ENCODE peak calls at places on chromosome 17, in six cellular contexts. L, V, O, C, N and Z are unnamed samples.

GRCh38 chr17:66691644-66692500 is 143.0 kb upstream of the CACNG5 start:
- DNase-seq in O (no peak), V (no peak), C (peak), N (no peak), L (no peak), Z (no peak)

GRCh38 chr17:79370126-79370525 is 240.7 kb downstream of the RBFOX3 start:
- DNase-seq in C (no peak), N (no peak), L (no peak), O (peak), V (no peak), Z (no peak)

GRCh38 chr17:57357830-57358426 is 101.6 kb downstream of the MSI2 start:
- DNase-seq in L (no peak), N (no peak), C (no peak), O (no peak), V (peak), Z (peak)

GRCh38 chr17:39244016-39244599 is 18.4 kb upstream of the STAC2 start:
- DNase-seq in L (no peak), N (no peak), C (no peak), O (no peak), V (no peak), Z (no peak)

GRCh38 chr17:681738-682137 is 32.9 kb downstream of the VPS53 start:
- DNase-seq in C (peak), V (no peak), N (no peak), O (no peak), L (no peak), Z (no peak)

GRCh38 chr17:50148226-50149098 is 2.0 kb downstream of the PPP1R9B start:
- DNase-seq in C (peak), V (no peak), N (peak), L (no peak), O (peak), Z (peak)

GRCh38 chr17:78442648-78443128 is 64.2 kb downstream of the PGS1 start:
- DNase-seq in V (no peak), N (peak), L (peak), C (peak), O (peak), Z (no peak)

GRCh38 chr17:7862692-7863437 is 5.1 kb downstream of the CYB5D1 start:
- DNase-seq in C (peak), V (no peak), N (peak), O (no peak), L (no peak), Z (no peak)

GRCh38 chr17:32719702-32720101 is 157.2 kb downstream of the MYO1D start:
- DNase-seq in L (no peak), C (no peak), N (no peak), O (no peak), V (no peak), Z (no peak)

GRCh38 chr17:28570716-28571254 is 539 bp downstream of the PIGS start:
- DNase-seq in L (no peak), V (no peak), N (peak), C (peak), O (no peak), Z (no peak)

GRCh38 chr17:27615121-27615520 is 15.9 kb upstream of the LGALS9 start:
- DNase-seq in L (no peak), O (no peak), V (no peak), N (no peak), C (no peak), Z (no peak)

GRCh38 chr17:30520436-30520835 is 43.2 kb downstream of the GOSR1 start:
- DNase-seq in O (no peak), N (no peak), L (no peak), C (peak), V (no peak), Z (no peak)

GRCh38 chr17:9519873-9520272 is 55.7 kb downstream of the STX8 start:
- DNase-seq in C (no peak), V (no peak), O (no peak), L (no peak), N (no peak), Z (no peak)

GRCh38 chr17:30443721-30444120 is 33.5 kb upstream of the GOSR1 start:
- DNase-seq in N (no peak), C (no peak), V (no peak), O (no peak), L (no peak), Z (no peak)

GRCh38 chr17:29590261-29590978 is 972 bp upstream of the GIT1 start:
- DNase-seq in V (no peak), L (no peak), O (no peak), C (peak), N (peak), Z (no peak)